ENCODE peak calls at places on chromosomes 2 and 18, in four cellular contexts. H, G, B and P are unnamed samples.

GRCh38 chr2:231709636-231709980 is 1.3 kb downstream of the PTMA start:
- DNase-seq in H (no peak), G (no peak), B (peak), P (peak)

GRCh38 chr2:60051991-60052390 is 501.5 kb downstream of the BCL11A start:
- DNase-seq in H (no peak), G (no peak), B (no peak), P (no peak)

GRCh38 chr2:50953021-50953420 is 78.9 kb downstream of the NRXN1 start:
- DNase-seq in H (no peak), G (no peak), B (no peak), P (no peak)

GRCh38 chr2:241994556-241995213 is 125.2 kb downstream of the RTP5 start:
- DNase-seq in H (peak), G (no peak), B (no peak), P (no peak)

GRCh38 chr18:63676526-63676925 is 14.8 kb upstream of the SERPINB3 start:
- DNase-seq in H (no peak), G (no peak), B (no peak), P (no peak)

GRCh38 chr2:167729911-167730310 is 517.5 kb downstream of the STK39 start:
- DNase-seq in H (no peak), G (no peak), B (no peak), P (no peak)

GRCh38 chr2:119289642-119290041 is 66.0 kb downstream of the STEAP3 start:
- DNase-seq in H (no peak), G (no peak), B (no peak), P (no peak)

GRCh38 chr2:225400060-225400511 is 576 bp downstream of the NYAP2 start:
- DNase-seq in H (no peak), G (peak), B (no peak), P (no peak)

GRCh38 chr18:31558567-31558966 is 33.1 kb upstream of the TTR start:
- DNase-seq in H (no peak), G (no peak), B (no peak), P (no peak)

GRCh38 chr2:216777637-216778273 is 82.1 kb downstream of the TNP1 start:
- DNase-seq in H (no peak), G (no peak), B (no peak), P (no peak)

GRCh38 chr2:203077458-203077857 is 62.8 kb downstream of the NBEAL1 start:
- DNase-seq in H (no peak), G (no peak), B (no peak), P (no peak)

DNA sequence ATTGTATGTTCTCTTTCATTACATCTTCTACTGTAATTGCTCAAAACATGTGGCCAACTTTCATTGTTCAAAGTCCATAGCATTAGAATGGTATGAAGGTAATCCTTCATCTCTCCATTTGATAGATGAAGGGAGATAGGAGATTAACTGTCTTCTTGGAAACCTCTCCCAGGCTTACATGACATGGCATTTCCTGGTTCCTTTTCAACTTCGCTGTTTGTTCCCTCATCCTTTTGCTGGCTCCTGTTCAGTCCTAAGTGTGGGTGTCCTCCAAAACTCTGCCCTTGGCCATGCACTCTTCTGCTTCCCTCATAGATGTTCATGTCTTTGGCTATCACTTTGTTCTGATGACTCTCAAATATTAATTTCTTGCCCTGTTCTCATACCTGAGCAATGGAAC is 13.8 kb downstream of the NEB start:
- DNase-seq in H (no peak), G (no peak), B (no peak), P (no peak)
- TF ChIP-seq CTCF in H (no peak), G (no peak), B (no peak), P (no peak)

DNA sequence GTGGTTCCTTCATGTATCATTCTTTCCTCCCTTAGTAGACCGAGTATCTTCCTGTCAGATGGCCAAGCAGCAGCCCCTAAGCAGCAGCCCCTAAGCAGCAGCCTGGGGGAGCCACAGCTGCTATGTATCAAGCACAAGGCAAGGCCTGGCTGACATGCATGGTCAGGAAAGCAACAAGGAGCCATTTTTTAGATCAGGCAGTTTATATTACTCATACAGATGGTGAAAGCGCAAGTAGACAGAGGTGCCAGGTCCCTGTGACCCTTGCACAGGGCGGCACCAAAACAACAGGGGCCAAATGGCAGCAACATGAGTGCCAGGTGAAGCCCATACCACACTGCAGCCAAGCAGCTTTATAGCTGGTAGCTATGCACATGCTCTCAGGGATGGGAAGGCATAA is 22.2 kb downstream of the CHCHD5 start:
- DNase-seq in H (no peak), G (no peak), B (no peak), P (no peak)
- H3K27ac ChIP-seq in H (no peak), G (peak), B (no peak), P (no peak)

GRCh38 chr2:218859556-218859993 is at the start of gene WNT6:
- DNase-seq in H (peak), G (no peak), B (no peak), P (no peak)
- H3K4me3 ChIP-seq in H (peak), G (no peak), B (peak), P (no peak)

GRCh38 chr2:187299122-187299906 is 148.7 kb downstream of the CALCRL start:
- DNase-seq in H (no peak), G (no peak), B (no peak), P (no peak)
- TF ChIP-seq CTCF in H (no peak), G (peak), B (peak), P (no peak)